ENCODE peak calls at places on chromosomes 3 and 15, in five cellular contexts. A, D, L, R and T are unnamed samples.

GRCh38 chr3:32856355-32856889 is 38.6 kb downstream of the TRIM71 start:
- DNase-seq in A (no peak), D (no peak), L (no peak), R (no peak), T (no peak)

GRCh38 chr3:150225986-150226385 is 182.1 kb upstream of the TSC22D2 start:
- DNase-seq in A (no peak), D (no peak), L (no peak), R (no peak), T (no peak)

GRCh38 chr3:177529716-177530335 is 332.5 kb upstream of the TBL1XR1 start:
- DNase-seq in A (no peak), D (no peak), L (no peak), R (no peak), T (no peak)

GRCh38 chr3:148642214-148642613 is 55.5 kb upstream of the AGTR1 start:
- DNase-seq in A (no peak), D (no peak), L (no peak), R (no peak), T (no peak)

GRCh38 chr15:71683401-71684274 is 126.7 kb upstream of the NR2E3 start:
- DNase-seq in A (no peak), D (no peak), L (no peak), R (no peak), T (no peak)

GRCh38 chr3:43584043-43584826 is 37.6 kb downstream of the ANO10 start:
- DNase-seq in A (no peak), D (no peak), L (peak; percentile 15), R (no peak), T (no peak)

GRCh38 chr3:23320586-23321570 is 117.8 kb downstream of the UBE2E2 start:
- DNase-seq in A (no peak), D (no peak), L (no peak), R (no peak), T (no peak)

GRCh38 chr15:93664180-93664951 is 567.0 kb upstream of the MCTP2 start:
- DNase-seq in A (no peak), D (no peak), L (no peak), R (no peak), T (no peak)

GRCh38 chr15:81894069-81894468 is 151.7 kb downstream of the MEX3B start:
- DNase-seq in A (no peak), D (no peak), L (no peak), R (no peak), T (no peak)

GRCh38 chr3:151400341-151400740 is 15.8 kb upstream of the P2RY12 start:
- DNase-seq in A (no peak), D (no peak), L (no peak), R (no peak), T (no peak)

GRCh38 chr3:10482631-10483363 is 22.6 kb downstream of the ATP2B2 start:
- DNase-seq in A (no peak), D (no peak), L (no peak), R (no peak), T (no peak)

GRCh38 chr3:141235661-141236171 is 4.1 kb downstream of the PXYLP1 start:
- DNase-seq in A (no peak), D (no peak), L (no peak), R (peak; percentile 41), T (no peak)

GRCh38 chr15:37981781-37982180 is 47.3 kb downstream of the TMCO5A start:
- DNase-seq in A (no peak), D (no peak), L (no peak), R (no peak), T (no peak)

GRCh38 chr3:53166781-53167291 is 5.8 kb downstream of the PRKCD start:
- DNase-seq in A (no peak), D (peak; percentile 25), L (no peak), R (no peak), T (no peak)

GRCh38 chr3:186110975-186111974 is 2.4 kb upstream of the ETV5 start:
- DNase-seq in A (no peak), D (no peak), L (no peak), R (no peak), T (no peak)

GRCh38 chr3:33538678-33539339 is 98.6 kb upstream of the UBP1 start:
- DNase-seq in A (no peak), D (no peak), L (no peak), R (no peak), T (no peak)

GRCh38 chr3:139227165-139227564 is 116.7 kb upstream of the MRPS22 start:
- DNase-seq in A (no peak), D (peak; percentile 26), L (no peak), R (no peak), T (no peak)

GRCh38 chr3:179526482-179526881 is 36.2 kb upstream of the ACTL6A start:
- DNase-seq in A (no peak), D (no peak), L (no peak), R (no peak), T (no peak)

GRCh38 chr3:11509175-11510000 is 134.3 kb downstream of the VGLL4 start:
- DNase-seq in A (peak; percentile 78), D (peak; percentile 87), L (no peak), R (no peak), T (peak; percentile 56)

GRCh38 chr15:84594617-84595290 is 6.1 kb upstream of the ZSCAN2 start:
- DNase-seq in A (no peak), D (peak; percentile 15), L (no peak), R (no peak), T (no peak)

GRCh38 chr3:148697311-148698189 is at the start of gene AGTR1:
- DNase-seq in A (no peak), D (peak; percentile 34), L (no peak), R (peak; percentile 85), T (peak; percentile 38)

GRCh38 chr3:13277860-13278531 is 142.1 kb downstream of the NUP210 start:
- DNase-seq in A (no peak), D (no peak), L (no peak), R (no peak), T (no peak)

GRCh38 chr3:169813757-169814517 is 1.2 kb upstream of the LRRC34 start:
- DNase-seq in A (peak; percentile 41), D (no peak), L (peak; percentile 75), R (no peak), T (no peak)

GRCh38 chr3:13877911-13878710 is 1.8 kb downstream of the WNT7A start:
- DNase-seq in A (no peak), D (no peak), L (no peak), R (peak; percentile 71), T (peak; percentile 48)

GRCh38 chr3:58835075-58835474 is 168.5 kb upstream of the FAM3D start:
- DNase-seq in A (peak; percentile 5), D (no peak), L (no peak), R (no peak), T (no peak)

GRCh38 chr3:195697582-195698324 is 23.0 kb upstream of the MUC20 start:
- DNase-seq in A (no peak), D (no peak), L (no peak), R (no peak), T (no peak)

GRCh38 chr15:41979493-41980266 is 7.3 kb upstream of the EHD4 start:
- DNase-seq in A (no peak), D (no peak), L (no peak), R (peak; percentile 39), T (no peak)

GRCh38 chr3:21942328-21942727 is 191.3 kb upstream of the ZNF385D start:
- DNase-seq in A (peak; percentile 29), D (no peak), L (no peak), R (no peak), T (no peak)

GRCh38 chr3:20930034-20930433 is 744.0 kb upstream of the SGO1 start:
- DNase-seq in A (peak; percentile 10), D (no peak), L (no peak), R (no peak), T (no peak)

GRCh38 chr15:66253643-66254363 is at the start of gene MEGF11:
- DNase-seq in A (peak; percentile 67), D (no peak), L (no peak), R (peak; percentile 61), T (peak; percentile 77)

GRCh38 chr3:123143669-123144411 is 57.9 kb upstream of the SEC22A start:
- DNase-seq in A (peak; percentile 80), D (no peak), L (no peak), R (no peak), T (no peak)

GRCh38 chr3:38003371-38003816 is 12.8 kb downstream of the VILL start:
- DNase-seq in A (no peak), D (peak; percentile 66), L (peak; percentile 58), R (peak; percentile 87), T (peak; percentile 68)

GRCh38 chr3:99645277-99646106 is 7.1 kb downstream of the COL8A1 start:
- DNase-seq in A (no peak), D (no peak), L (no peak), R (no peak), T (no peak)

GRCh38 chr3:49701388-49702077 is 12.2 kb downstream of the RNF123 start:
- DNase-seq in A (no peak), D (no peak), L (no peak), R (peak; percentile 71), T (no peak)

GRCh38 chr15:68433551-68433950 is 1.6 kb upstream of the ITGA11 start:
- DNase-seq in A (no peak), D (peak; percentile 8), L (no peak), R (peak; percentile 22), T (no peak)

GRCh38 chr3:78337801-78338211 is 1297.9 kb downstream of the ROBO2 start:
- DNase-seq in A (no peak), D (no peak), L (no peak), R (no peak), T (no peak)

GRCh38 chr3:41464401-41464800 is 265.1 kb downstream of the CTNNB1 start:
- DNase-seq in A (no peak), D (no peak), L (no peak), R (no peak), T (no peak)